ENCODE peak calls at places on chromosomes 11 and 22, in four cellular contexts. W, R, C and T are unnamed samples.

GRCh38 chr11:67262731-67263675 is 3.3 kb upstream of the GRK2 start:
- DNase-seq in R (no peak), W (peak), C (peak), T (peak)

GRCh38 chr22:31942091-31942490 is 2.2 kb upstream of the YWHAH start:
- DNase-seq in R (no peak), W (no peak), C (no peak), T (no peak)

GRCh38 chr22:34998921-34999320 is 67.0 kb upstream of the ISX start:
- DNase-seq in W (no peak), R (no peak), C (no peak), T (no peak)

GRCh38 chr11:120229451-120230424 is 10.2 kb upstream of the POU2F3 start:
- DNase-seq in C (no peak), R (no peak), W (no peak), T (no peak)

GRCh38 chr11:122375687-122376399 is 259.8 kb upstream of the BLID start:
- DNase-seq in R (no peak), W (no peak), C (peak), T (no peak)

GRCh38 chr22:31326877-31327276 is 19.3 kb downstream of the PATZ1 start:
- DNase-seq in R (no peak), C (no peak), W (no peak), T (no peak)

GRCh38 chr22:35559354-35560005 is 18.8 kb downstream of the RASD2 start:
- DNase-seq in R (no peak), C (peak), W (no peak), T (no peak)

GRCh38 chr22:45218974-45219373 is 21.7 kb downstream of the KIAA0930 start:
- DNase-seq in C (peak), W (no peak), R (no peak), T (no peak)

GRCh38 chr11:122207505-122207904 is 91.5 kb upstream of the BLID start:
- DNase-seq in R (no peak), C (peak), W (no peak), T (no peak)

GRCh38 chr11:68014966-68015447 is 4.9 kb downstream of the ALDH3B1 start:
- DNase-seq in C (no peak), W (no peak), R (no peak), T (no peak)

GRCh38 chr22:46587492-46588278 is 32.5 kb upstream of the GRAMD4 start:
- DNase-seq in W (no peak), C (no peak), R (no peak), T (no peak)

GRCh38 chr11:124896071-124896750 is 1.5 kb downstream of the ROBO4 start:
- DNase-seq in C (no peak), R (no peak), W (no peak), T (no peak)

GRCh38 chr11:33868646-33869461 is 23.0 kb downstream of the LMO2 start:
- DNase-seq in W (no peak), C (no peak), R (no peak), T (no peak)

GRCh38 chr11:128749986-128750385 is 56.1 kb downstream of the FLI1 start:
- DNase-seq in W (peak), C (no peak), R (no peak), T (no peak)

GRCh38 chr22:45709004-45709739 is 37.5 kb downstream of the ATXN10 start:
- DNase-seq in C (peak), W (peak), R (no peak), T (no peak)

GRCh38 chr11:94305146-94305545 is 766 bp downstream of the IZUMO1R start:
- DNase-seq in R (no peak), C (peak), W (no peak), T (peak)

GRCh38 chr22:49880281-49880680 is 26.6 kb downstream of the ZBED4 start:
- DNase-seq in C (no peak), R (no peak), W (no peak), T (no peak)

GRCh38 chr11:113162590-113162961 is 151.8 kb upstream of the TTC12 start:
- DNase-seq in C (no peak), W (peak), R (no peak), T (peak)

GRCh38 chr11:117830674-117831351 is 6.3 kb upstream of the FXYD2 start:
- DNase-seq in R (no peak), C (no peak), W (no peak), T (no peak)

GRCh38 chr11:8701891-8702597 is 19.5 kb downstream of the RPL27A start:
- DNase-seq in C (no peak), R (no peak), W (no peak), T (no peak)

GRCh38 chr11:31240340-31240904 is 129.1 kb downstream of the DCDC1 start:
- DNase-seq in R (no peak), C (peak), W (peak), T (peak)

GRCh38 chr11:44334356-44335004 is 24.5 kb upstream of the ALX4 start:
- DNase-seq in R (no peak), C (no peak), W (no peak), T (no peak)

GRCh38 chr22:19689408-19689807 is 24.9 kb upstream of the SEPTIN5 start:
- DNase-seq in W (no peak), R (no peak), C (no peak), T (no peak)

GRCh38 chr11:19102521-19102900 is 14.5 kb upstream of the ZDHHC13 start:
- DNase-seq in W (no peak), R (no peak), C (no peak), T (no peak)

GRCh38 chr22:23903328-23903971 is 9.3 kb downstream of the MIF start:
- DNase-seq in W (no peak), R (no peak), C (no peak), T (no peak)

GRCh38 chr11:17719028-17719939 is at the start of gene MYOD1:
- DNase-seq in C (no peak), R (no peak), W (peak), T (no peak)

GRCh38 chr11:69881467-69882269 is 62.5 kb upstream of the FGF3 start:
- DNase-seq in C (no peak), W (peak), R (no peak), T (no peak)